ENCODE peak calls at places on chromosomes 3 and 15, in four cellular contexts. One of them, this sample, is unnamed.

GRCh38 chr3:188037116-188037718 is 116.7 kb upstream of the LPP start:
- DNase-seq in NCI-H1048: no peak
- DNase-seq in stromal cell of bone marrow: no peak
- DNase-seq in iPS DF 19.7: no peak
- DNase-seq in this sample: no peak

GRCh38 chr15:36601497-36601932 is 22.1 kb downstream of the CDIN1 start:
- DNase-seq in NCI-H1048: no peak
- DNase-seq in iPS DF 19.7: no peak
- DNase-seq in stromal cell of bone marrow: peak; percentile 83
- DNase-seq in this sample: peak; percentile 46

GRCh38 chr15:33425149-33425548 is 114.4 kb downstream of the RYR3 start:
- DNase-seq in iPS DF 19.7: no peak
- DNase-seq in stromal cell of bone marrow: peak; percentile 27
- DNase-seq in NCI-H1048: no peak
- DNase-seq in this sample: no peak

GRCh38 chr3:197692641-197693040 is 44.1 kb downstream of the RUBCN start:
- DNase-seq in stromal cell of bone marrow: no peak
- DNase-seq in iPS DF 19.7: no peak
- DNase-seq in NCI-H1048: no peak
- DNase-seq in this sample: peak; percentile 54

GRCh38 chr3:18501679-18502343 is 76.7 kb upstream of the SATB1 start:
- DNase-seq in stromal cell of bone marrow: no peak
- DNase-seq in NCI-H1048: no peak
- DNase-seq in iPS DF 19.7: no peak
- DNase-seq in this sample: no peak

GRCh38 chr3:46659285-46659684 is 34.2 kb downstream of the ALS2CL start:
- DNase-seq in stromal cell of bone marrow: no peak
- DNase-seq in iPS DF 19.7: no peak
- DNase-seq in NCI-H1048: no peak
- DNase-seq in this sample: no peak

GRCh38 chr15:72237286-72238224 is 6.6 kb upstream of the PKM start:
- DNase-seq in NCI-H1048: no peak
- DNase-seq in stromal cell of bone marrow: peak; percentile 99
- DNase-seq in iPS DF 19.7: peak; percentile 38
- DNase-seq in this sample: peak; percentile 95

GRCh38 chr3:114886945-114887344 is 260.1 kb downstream of the ZBTB20 start:
- DNase-seq in iPS DF 19.7: no peak
- DNase-seq in NCI-H1048: no peak
- DNase-seq in stromal cell of bone marrow: no peak
- DNase-seq in this sample: no peak

GRCh38 chr3:5058463-5058862 is 63.6 kb upstream of the ARL8B start:
- DNase-seq in NCI-H1048: no peak
- DNase-seq in iPS DF 19.7: no peak
- DNase-seq in stromal cell of bone marrow: peak; percentile 87
- DNase-seq in this sample: peak; percentile 87

GRCh38 chr3:64188810-64189560 is 36.3 kb downstream of the PRICKLE2 start:
- DNase-seq in stromal cell of bone marrow: no peak
- DNase-seq in iPS DF 19.7: no peak
- DNase-seq in NCI-H1048: no peak
- DNase-seq in this sample: peak; percentile 85

GRCh38 chr3:195100903-195101591 is 169.9 kb downstream of the XXYLT1 start:
- DNase-seq in NCI-H1048: no peak
- DNase-seq in stromal cell of bone marrow: no peak
- DNase-seq in iPS DF 19.7: no peak
- DNase-seq in this sample: no peak

GRCh38 chr3:53109190-53109589 is 21.0 kb downstream of the RFT1 start:
- DNase-seq in NCI-H1048: no peak
- DNase-seq in stromal cell of bone marrow: no peak
- DNase-seq in iPS DF 19.7: no peak
- DNase-seq in this sample: peak; percentile 35

GRCh38 chr3:126937533-126938432 is 45.1 kb upstream of the PLXNA1 start:
- DNase-seq in stromal cell of bone marrow: no peak
- DNase-seq in NCI-H1048: no peak
- DNase-seq in iPS DF 19.7: no peak
- DNase-seq in this sample: no peak

GRCh38 chr3:132083583-132084372 is 49.0 kb upstream of the CPNE4 start:
- DNase-seq in stromal cell of bone marrow: no peak
- DNase-seq in iPS DF 19.7: peak; percentile 42
- DNase-seq in NCI-H1048: no peak
- DNase-seq in this sample: peak; percentile 62

GRCh38 chr3:19734453-19734852 is 199.6 kb downstream of the EFHB start:
- DNase-seq in NCI-H1048: no peak
- DNase-seq in iPS DF 19.7: no peak
- DNase-seq in stromal cell of bone marrow: no peak
- DNase-seq in this sample: no peak

GRCh38 chr3:134334231-134334900 is 39.9 kb downstream of the AMOTL2 start:
- DNase-seq in stromal cell of bone marrow: no peak
- DNase-seq in iPS DF 19.7: no peak
- DNase-seq in NCI-H1048: no peak
- DNase-seq in this sample: no peak

GRCh38 chr3:187931111-187931510 is 185.8 kb upstream of the BCL6 start:
- DNase-seq in iPS DF 19.7: no peak
- DNase-seq in NCI-H1048: no peak
- DNase-seq in stromal cell of bone marrow: no peak
- DNase-seq in this sample: no peak

GRCh38 chr3:11624161-11624560 is 19.6 kb downstream of the VGLL4 start:
- DNase-seq in stromal cell of bone marrow: no peak
- DNase-seq in NCI-H1048: no peak
- DNase-seq in iPS DF 19.7: no peak
- DNase-seq in this sample: no peak

GRCh38 chr3:43689166-43689565 is 1.6 kb upstream of the ABHD5 start:
- DNase-seq in iPS DF 19.7: no peak
- DNase-seq in stromal cell of bone marrow: no peak
- DNase-seq in NCI-H1048: no peak
- DNase-seq in this sample: no peak

GRCh38 chr3:51508255-51508654 is 8.4 kb upstream of the DCAF1 start:
- DNase-seq in NCI-H1048: no peak
- DNase-seq in iPS DF 19.7: no peak
- DNase-seq in stromal cell of bone marrow: no peak
- DNase-seq in this sample: no peak

GRCh38 chr3:104582092-104582491 is 784.6 kb upstream of the ALCAM start:
- DNase-seq in iPS DF 19.7: no peak
- DNase-seq in NCI-H1048: no peak
- DNase-seq in stromal cell of bone marrow: no peak
- DNase-seq in this sample: no peak

GRCh38 chr3:111650378-111651275 is 55.5 kb upstream of the ZBED2 start:
- DNase-seq in stromal cell of bone marrow: no peak
- DNase-seq in iPS DF 19.7: no peak
- DNase-seq in NCI-H1048: no peak
- DNase-seq in this sample: no peak

GRCh38 chr3:43373588-43373935 is 87.2 kb downstream of the SNRK start:
- DNase-seq in NCI-H1048: no peak
- DNase-seq in iPS DF 19.7: no peak
- DNase-seq in stromal cell of bone marrow: no peak
- DNase-seq in this sample: no peak

GRCh38 chr15:51992953-51993352 is 21.4 kb upstream of the LEO1 start:
- DNase-seq in NCI-H1048: no peak
- DNase-seq in iPS DF 19.7: no peak
- DNase-seq in stromal cell of bone marrow: no peak
- DNase-seq in this sample: no peak

GRCh38 chr3:70726096-70726745 is 413.8 kb upstream of the MDFIC2 start:
- DNase-seq in iPS DF 19.7: no peak
- DNase-seq in NCI-H1048: no peak
- DNase-seq in stromal cell of bone marrow: no peak
- DNase-seq in this sample: no peak

GRCh38 chr3:12490547-12490946 is 6.3 kb downstream of the TSEN2 start:
- DNase-seq in NCI-H1048: no peak
- DNase-seq in iPS DF 19.7: no peak
- DNase-seq in stromal cell of bone marrow: no peak
- DNase-seq in this sample: peak; percentile 78

GRCh38 chr3:79086514-79086913 is 681.3 kb downstream of the ROBO1 start:
- DNase-seq in NCI-H1048: peak; percentile 15
- DNase-seq in iPS DF 19.7: peak; percentile 20
- DNase-seq in stromal cell of bone marrow: peak; percentile 26
- DNase-seq in this sample: peak; percentile 9

GRCh38 chr15:67777071-67777470 is 48.2 kb upstream of the SKOR1 start:
- DNase-seq in stromal cell of bone marrow: no peak
- DNase-seq in NCI-H1048: no peak
- DNase-seq in iPS DF 19.7: no peak
- DNase-seq in this sample: no peak

GRCh38 chr3:28840976-28841376 is 439.9 kb upstream of the RBMS3 start:
- DNase-seq in NCI-H1048: no peak
- DNase-seq in stromal cell of bone marrow: no peak
- DNase-seq in iPS DF 19.7: no peak
- DNase-seq in this sample: no peak

GRCh38 chr3:81726735-81727134 is 34.7 kb downstream of the GBE1 start:
- DNase-seq in NCI-H1048: no peak
- DNase-seq in stromal cell of bone marrow: peak; percentile 41
- DNase-seq in iPS DF 19.7: no peak
- DNase-seq in this sample: no peak

GRCh38 chr3:42254566-42254965 is 11.4 kb downstream of the CCK start:
- DNase-seq in NCI-H1048: no peak
- DNase-seq in stromal cell of bone marrow: no peak
- DNase-seq in iPS DF 19.7: no peak
- DNase-seq in this sample: no peak

This sample was measured in skeletal muscle cell.